ENCODE peak calls at places on chromosomes 1 and 21, in four cellular contexts. P is spleen, H is AG10803, N is uterus. J is an unnamed sample.

GRCh38 chr1:178724386-178724733 is 684 bp upstream of the RALGPS2 start:
- DNase-seq in P (no peak), H (no peak), N (no peak), J (no peak)

GRCh38 chr1:78619803-78620579 is at the start of gene IFI44L:
- DNase-seq in P (peak), H (peak), N (peak), J (peak)

GRCh38 chr21:25170681-25171080 is 436.6 kb downstream of the MRPL39 start:
- DNase-seq in P (no peak), H (peak), N (no peak), J (no peak)

GRCh38 chr21:34129039-34129891 is 55.9 kb downstream of the MRPS6 start:
- DNase-seq in P (no peak), H (peak), N (peak), J (peak)

GRCh38 chr1:25568834-25569598 is 25.6 kb downstream of the LDLRAP1 start:
- DNase-seq in P (no peak), H (peak), N (peak), J (peak)

GRCh38 chr1:175163702-175164101 is 28.9 kb downstream of the KIAA0040 start:
- DNase-seq in P (no peak), H (no peak), N (no peak), J (no peak)

GRCh38 chr1:68490046-68490651 is 6.7 kb downstream of the DEPDC1 start:
- DNase-seq in P (no peak), H (no peak), N (no peak), J (peak)

GRCh38 chr1:113536182-113536780 is 146.0 kb downstream of the MAGI3 start:
- DNase-seq in P (no peak), H (peak), N (no peak), J (peak)

GRCh38 chr1:218711021-218711420 is 365.9 kb downstream of the TGFB2 start:
- DNase-seq in P (no peak), H (peak), N (no peak), J (peak)

GRCh38 chr21:45592208-45592619 is 50.0 kb upstream of the SLC19A1 start:
- DNase-seq in P (peak), H (no peak), N (no peak), J (no peak)

GRCh38 chr1:183870351-183871077 is 65.6 kb downstream of the RGL1 start:
- DNase-seq in P (no peak), H (peak), N (peak), J (peak)

GRCh38 chr1:32806315-32806714 is 10.8 kb downstream of the YARS1 start:
- DNase-seq in P (no peak), H (no peak), N (no peak), J (no peak)

GRCh38 chr1:154497026-154497806 is 4.8 kb upstream of the TDRD10 start:
- DNase-seq in P (peak), H (no peak), N (peak), J (peak)

GRCh38 chr1:89454845-89455521 is 69.6 kb upstream of the LRRC8B start:
- DNase-seq in P (no peak), H (peak), N (peak), J (peak)

GRCh38 chr1:226607821-226608220 is 59.3 kb downstream of the STUM start:
- DNase-seq in P (peak), H (no peak), N (no peak), J (no peak)

GRCh38 chr1:29195875-29196274 is 14.2 kb upstream of the SRSF4 start:
- DNase-seq in P (no peak), H (peak), N (no peak), J (no peak)

GRCh38 chr1:29200905-29201594 is 19.4 kb upstream of the SRSF4 start:
- DNase-seq in P (no peak), H (peak), N (no peak), J (no peak)

GRCh38 chr1:29197993-29198392 is 16.3 kb upstream of the SRSF4 start:
- DNase-seq in P (no peak), H (no peak), N (no peak), J (no peak)

GRCh38 chr1:29196863-29197589 is 15.3 kb upstream of the SRSF4 start:
- DNase-seq in P (no peak), H (peak), N (no peak), J (peak)

DNA sequence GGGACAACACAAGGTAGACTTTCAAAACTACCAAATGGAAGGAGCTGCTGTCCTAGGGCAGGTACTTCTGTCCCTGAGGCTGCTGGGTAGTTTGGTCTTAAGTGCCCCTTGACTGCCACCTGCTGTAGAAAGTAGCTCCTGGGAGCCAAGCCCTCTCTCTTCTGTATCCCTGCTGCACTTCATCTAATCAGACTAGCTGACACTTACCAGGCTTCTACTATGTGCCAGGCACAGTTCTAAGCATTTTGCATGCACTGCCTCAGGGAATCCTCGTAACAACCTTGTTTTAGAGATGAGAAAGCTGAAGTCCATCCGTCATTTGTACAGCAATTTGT is 15.9 kb upstream of the SRSF4 start:
- DNase-seq in P (no peak), H (peak), N (no peak), J (peak)
- TF ChIP-seq CTCF in P (peak), H (peak), N (no peak), J (peak)

GRCh38 chr1:41387667-41388091 is 26.4 kb downstream of the FOXO6 start:
- DNase-seq in P (no peak), H (peak), N (peak), J (peak)
- TF ChIP-seq CTCF in P (no peak), H (no peak), N (peak), J (no peak)

DNA sequence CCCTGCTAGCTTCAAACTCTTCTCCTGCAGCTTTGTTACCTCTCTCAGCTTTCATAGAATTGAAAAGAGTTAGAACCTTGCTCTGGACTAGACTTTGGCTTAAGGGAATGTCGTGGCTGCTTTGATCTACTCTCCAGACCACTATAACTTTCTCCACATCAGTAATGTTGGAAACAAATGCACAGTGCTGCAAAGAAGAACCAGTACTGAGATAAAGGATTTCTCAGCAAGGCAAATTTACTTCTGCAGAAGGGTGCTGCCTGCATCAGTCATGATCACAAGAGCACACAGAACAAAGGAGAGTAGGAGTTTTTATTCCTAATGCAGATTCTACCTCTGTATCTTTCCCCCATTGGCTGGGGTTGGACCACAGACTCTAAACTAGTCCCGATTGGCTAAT is 621.6 kb upstream of the CHRM3 start:
- DNase-seq in P (no peak), H (no peak), N (no peak), J (no peak)
- TF ChIP-seq CTCF in P (no peak), H (no peak), N (no peak), J (no peak)

DNA sequence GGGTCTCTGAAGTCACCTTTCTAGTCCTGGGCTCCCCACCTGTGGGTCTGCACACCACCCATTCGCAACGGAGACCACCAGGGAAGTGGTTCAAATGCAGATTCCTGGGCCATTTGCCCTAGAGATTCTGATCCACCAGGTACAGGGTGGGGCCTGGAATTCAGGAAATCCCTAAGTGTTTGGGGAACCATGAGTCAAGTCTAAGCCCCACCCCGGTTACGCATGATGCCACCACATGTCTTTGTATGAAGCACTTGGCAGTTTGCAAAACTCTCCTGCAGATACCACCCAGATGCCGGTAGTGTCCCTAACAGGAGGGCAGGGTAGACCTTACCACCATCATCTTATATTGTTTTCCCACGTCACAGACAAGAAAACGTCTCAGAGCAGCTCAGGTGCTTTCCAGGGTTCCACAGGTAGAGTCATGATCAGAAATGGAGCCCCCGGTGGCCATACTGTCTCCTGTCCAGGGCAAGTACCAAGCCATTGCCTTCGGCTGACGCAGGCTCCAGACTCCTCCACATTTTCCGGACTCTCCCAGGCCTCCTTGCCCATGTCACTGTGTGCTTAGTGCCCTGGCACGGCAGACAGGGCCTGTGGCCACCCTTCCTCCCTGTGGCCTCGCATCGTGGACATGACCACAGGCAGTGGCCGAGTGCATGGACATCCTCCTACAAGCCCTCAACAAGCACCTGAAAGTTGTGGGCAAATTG is 89.2 kb upstream of the TMEM51 start:
- DNase-seq in P (no peak), H (no peak), N (no peak), J (no peak)
- TF ChIP-seq CTCF in P (no peak), H (no peak), N (no peak), J (no peak)

GRCh38 chr1:23554481-23555224 is 4.6 kb downstream of the ID3 start:
- DNase-seq in P (peak), H (peak), N (peak), J (peak)
- TF ChIP-seq CTCF in P (no peak), H (peak), N (peak), J (peak)

J was measured in fibroblast of pulmonary artery.